ENCODE peak calls at places on chromosomes 7 and 10, in ten cellular contexts. R is brain microvascular endothelial cell; G is fibroblast of lung; S is colonic mucosa; W is AG04450; D is CD8-positive, alpha-beta T cell; A is tibial artery; C is cardiac muscle cell; I is GM23338; E is ovary. H is an unnamed sample.

GRCh38 chr7:45720989-45721388 is 146.8 kb downstream of the ADCY1 start:
- DNase-seq in E (no peak), C (no peak), W (no peak), A (no peak), R (no peak), G (no peak), I (no peak), D (no peak), S (no peak), H (no peak)

GRCh38 chr10:102701272-102701671 is 12.9 kb downstream of the ARL3 start:
- DNase-seq in E (no peak), R (no peak), W (no peak), A (no peak), S (no peak), C (no peak), D (no peak), G (no peak), I (no peak), H (no peak)

GRCh38 chr7:98212532-98213041 is 1.3 kb downstream of the BHLHA15 start:
- DNase-seq in A (peak), E (peak), C (no peak), R (no peak), G (no peak), W (no peak), D (no peak), S (no peak), I (no peak), H (peak)

GRCh38 chr7:47327306-47327697 is 254.6 kb downstream of the TNS3 start:
- DNase-seq in E (no peak), G (peak), I (no peak), S (no peak), W (no peak), C (no peak), R (peak), D (no peak), A (no peak), H (no peak)

GRCh38 chr10:121450247-121450646 is 148.0 kb downstream of the FGFR2 start:
- DNase-seq in D (no peak), I (no peak), C (no peak), W (no peak), E (no peak), R (no peak), A (peak), G (no peak), S (no peak), H (no peak)

GRCh38 chr10:109726473-109726872 is 196.8 kb downstream of the XPNPEP1 start:
- DNase-seq in C (no peak), E (no peak), R (no peak), W (no peak), S (no peak), A (no peak), G (no peak), I (no peak), D (no peak), H (no peak)

GRCh38 chr7:151598045-151598444 is 78.3 kb upstream of the RHEB start:
- DNase-seq in G (peak), R (peak), D (no peak), E (no peak), I (no peak), A (no peak), C (no peak), W (peak), S (no peak), H (no peak)

GRCh38 chr7:21468969-21469368 is 41.1 kb downstream of the SP4 start:
- DNase-seq in G (no peak), R (no peak), I (no peak), A (no peak), W (no peak), S (no peak), D (no peak), E (no peak), C (no peak), H (no peak)

GRCh38 chr10:88004451-88004850 is 141.0 kb downstream of the PTEN start:
- DNase-seq in A (no peak), C (no peak), D (no peak), W (no peak), G (peak), S (no peak), E (no peak), I (no peak), R (peak), H (no peak)

GRCh38 chr10:129108994-129109393 is 358.0 kb upstream of the MGMT start:
- DNase-seq in E (no peak), A (no peak), G (no peak), C (no peak), R (no peak), D (no peak), S (no peak), I (no peak), W (no peak), H (no peak)

GRCh38 chr7:77684030-77684429 is 12.2 kb upstream of the RSBN1L start:
- DNase-seq in R (peak), C (peak), S (peak), I (peak), D (no peak), A (peak), E (no peak), W (no peak), G (peak), H (no peak)

GRCh38 chr10:84176351-84176750 is 2.8 kb downstream of the GPR15LG start:
- DNase-seq in C (no peak), I (no peak), W (no peak), D (peak), R (no peak), S (peak), E (no peak), A (no peak), G (no peak), H (no peak)

GRCh38 chr10:74746813-74747212 is 79.6 kb upstream of the KAT6B start:
- DNase-seq in D (no peak), W (no peak), R (no peak), S (no peak), G (no peak), C (no peak), A (no peak), I (no peak), E (no peak), H (no peak)

GRCh38 chr10:8034666-8035640 is 19.5 kb upstream of the GATA3 start:
- DNase-seq in S (no peak), C (peak), W (no peak), G (peak), A (no peak), I (peak), E (no peak), R (no peak), D (no peak), H (no peak)

GRCh38 chr10:71748671-71749191 is 24.6 kb downstream of the VSIR start:
- DNase-seq in S (peak), G (no peak), E (peak), R (no peak), C (no peak), W (no peak), I (no peak), A (peak), D (peak), H (no peak)

GRCh38 chr7:139618482-139619366 is 95.2 kb downstream of the CLEC2L start:
- DNase-seq in G (no peak), W (no peak), C (peak), S (peak), E (peak), I (peak), A (no peak), R (peak), D (peak), H (peak)

GRCh38 chr10:129962092-129962494 is 2.0 kb downstream of the EBF3 start:
- DNase-seq in W (no peak), D (no peak), C (peak), G (no peak), E (no peak), A (peak), I (no peak), S (no peak), R (no peak), H (no peak)

GRCh38 chr10:86289577-86289868 is 77.1 kb downstream of the GRID1 start:
- DNase-seq in C (no peak), I (no peak), W (no peak), E (no peak), S (peak), G (no peak), R (no peak), D (peak), A (peak), H (no peak)

GRCh38 chr7:29087840-29088169 is 58.5 kb downstream of the CPVL start:
- DNase-seq in R (no peak), A (no peak), D (no peak), G (no peak), C (no peak), E (no peak), W (no peak), I (no peak), S (no peak), H (no peak)

GRCh38 chr10:6778992-6779701 is 199.1 kb upstream of the PRKCQ start:
- DNase-seq in D (no peak), I (no peak), R (peak), G (peak), W (peak), E (no peak), S (no peak), A (no peak), C (no peak), H (peak)

GRCh38 chr10:131972474-131973071 is 9.2 kb downstream of the BNIP3 start:
- DNase-seq in E (peak), S (peak), R (peak), W (no peak), G (peak), C (no peak), A (peak), I (no peak), D (peak), H (peak)

GRCh38 chr10:45594276-45595157 is 78.1 kb downstream of the ZFAND4 start:
- DNase-seq in E (peak), D (peak), G (peak), W (peak), S (peak), A (peak), I (peak), R (peak), C (peak), H (peak)

GRCh38 chr10:33859319-33860022 is 525.0 kb upstream of the NRP1 start:
- DNase-seq in I (no peak), E (no peak), S (no peak), G (no peak), D (no peak), R (no peak), C (no peak), W (no peak), A (no peak), H (no peak)

GRCh38 chr7:116715087-116715486 is 43.1 kb downstream of the MET start:
- DNase-seq in E (no peak), C (no peak), I (no peak), D (no peak), R (no peak), G (no peak), A (no peak), W (no peak), S (no peak), H (no peak)

GRCh38 chr7:130142654-130143333 is 62.4 kb downstream of the TMEM209 start:
- DNase-seq in E (no peak), W (no peak), G (no peak), D (no peak), S (no peak), R (no peak), A (no peak), I (no peak), C (no peak), H (no peak)

GRCh38 chr10:95569368-95569767 is 8.2 kb upstream of the SORBS1 start:
- DNase-seq in S (no peak), R (no peak), W (no peak), A (no peak), D (no peak), E (no peak), I (no peak), G (no peak), C (no peak), H (no peak)

GRCh38 chr7:144130730-144131129 is 7.8 kb downstream of the OR2A14 start:
- DNase-seq in S (no peak), W (no peak), E (no peak), I (no peak), C (no peak), A (no peak), D (no peak), G (no peak), R (no peak), H (no peak)

GRCh38 chr7:151794508-151795167 is 82.3 kb downstream of the PRKAG2 start:
- DNase-seq in I (peak), S (no peak), R (peak), W (no peak), E (no peak), C (no peak), G (peak), A (no peak), D (no peak), H (no peak)

GRCh38 chr7:147858421-147858820 is 732.1 kb upstream of the C7orf33 start:
- DNase-seq in G (no peak), S (no peak), R (no peak), C (no peak), D (no peak), I (no peak), E (no peak), W (no peak), A (no peak), H (no peak)

GRCh38 chr10:132743925-132744490 is 41.9 kb downstream of the NKX6-2 start:
- DNase-seq in E (no peak), G (peak), C (no peak), I (no peak), W (no peak), S (no peak), R (peak), A (no peak), D (no peak), H (no peak)

GRCh38 chr10:86231796-86232560 is 134.6 kb downstream of the GRID1 start:
- DNase-seq in G (no peak), C (no peak), W (no peak), R (no peak), D (no peak), A (no peak), I (peak), S (no peak), E (no peak), H (no peak)

GRCh38 chr7:38171558-38172403 is 6.3 kb upstream of the STARD3NL start:
- DNase-seq in D (no peak), E (no peak), W (no peak), R (no peak), G (no peak), S (no peak), C (no peak), I (no peak), A (no peak), H (no peak)

GRCh38 chr10:48456808-48457761 is 147.8 kb downstream of the ARHGAP22 start:
- DNase-seq in D (peak), C (no peak), I (no peak), G (no peak), W (no peak), S (peak), E (peak), A (no peak), R (no peak), H (no peak)

GRCh38 chr7:43522406-43523156 is 60.3 kb upstream of the STK17A start:
- DNase-seq in W (no peak), R (peak), I (no peak), S (no peak), E (no peak), C (no peak), G (peak), A (no peak), D (no peak), H (no peak)

GRCh38 chr10:18737236-18737635 is 78.0 kb downstream of the ARL5B start:
- DNase-seq in S (no peak), W (no peak), C (no peak), E (no peak), R (no peak), I (no peak), D (no peak), A (no peak), G (peak), H (no peak)

GRCh38 chr7:96080021-96080420 is 241.9 kb downstream of the SLC25A13 start:
- DNase-seq in R (no peak), C (no peak), S (no peak), D (no peak), A (no peak), G (no peak), E (no peak), W (no peak), I (no peak), H (no peak)

GRCh38 chr10:128103229-128103714 is 23.0 kb downstream of the MKI67 start:
- DNase-seq in W (no peak), R (no peak), I (no peak), D (peak), A (peak), G (no peak), S (no peak), C (no peak), E (no peak), H (no peak)

GRCh38 chr7:77811895-77812685 is 13.5 kb downstream of the PHTF2 start:
- DNase-seq in R (no peak), A (no peak), I (no peak), C (no peak), W (peak), S (no peak), G (peak), D (no peak), E (no peak), H (no peak)

DNA sequence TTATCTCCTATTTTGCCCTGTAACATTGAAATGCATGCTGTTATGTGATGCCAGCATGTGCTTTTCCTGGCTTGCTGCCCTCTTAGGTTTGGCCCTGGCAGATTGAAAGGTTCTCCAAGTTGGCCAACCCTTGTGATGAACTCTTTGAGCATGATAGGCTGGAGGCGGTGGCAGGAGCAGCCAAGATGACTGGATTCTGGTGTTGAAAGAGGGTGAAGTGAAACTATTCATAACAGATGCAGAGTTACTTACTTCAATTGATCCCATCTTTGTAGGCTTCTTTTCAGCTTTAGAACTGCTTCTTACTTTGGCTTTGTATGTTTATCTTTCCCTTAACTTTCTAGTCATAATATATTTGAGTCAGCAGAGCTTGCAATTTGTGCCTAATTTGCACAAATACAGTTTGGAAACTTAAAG is 57.6 kb downstream of the BICC1 start:
- DNase-seq in W (no peak), C (no peak), R (no peak), E (no peak), S (no peak), A (peak), D (no peak), G (peak), I (no peak), H (no peak)
- H3K27ac ChIP-seq in W (peak), C (no peak), R (no peak), E (no peak), S (no peak), A (peak), D (no peak), G (no peak), I (no peak), H (no peak)

DNA sequence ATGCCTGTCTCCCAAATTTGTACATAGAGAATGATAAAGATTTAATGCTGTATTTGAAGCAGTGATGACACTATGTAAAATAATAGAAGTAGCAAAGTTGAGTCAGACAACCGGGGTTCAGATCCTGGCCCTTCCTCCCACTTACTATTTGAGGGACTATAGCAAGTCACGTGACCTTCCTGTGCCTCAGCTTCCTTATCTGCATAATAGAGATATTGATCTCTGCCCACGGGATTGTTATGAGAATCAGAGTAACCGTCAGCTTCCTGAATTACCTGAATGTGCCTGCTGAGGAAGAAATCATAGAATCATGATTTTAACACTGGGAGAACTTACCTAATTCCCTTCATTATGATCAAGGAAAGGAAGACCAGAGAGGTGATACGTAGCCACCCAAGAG is 26.9 kb downstream of the CASP7 start:
- DNase-seq in W (no peak), I (no peak), A (no peak), S (no peak), D (no peak), C (no peak), G (no peak), R (no peak), E (no peak), H (no peak)
- H3K4me3 ChIP-seq in W (no peak), I (no peak), A (no peak), S (no peak), D (no peak), C (no peak), G (no peak), R (no peak), E (no peak), H (no peak)

GRCh38 chr7:100406767-100407166 is 21.7 kb downstream of the ZCWPW1 start:
- DNase-seq in E (no peak), D (no peak), C (no peak), G (peak), R (peak), A (no peak), S (no peak), W (no peak), I (no peak), H (no peak)
- TF ChIP-seq CTCF in E (no peak), D (no peak), C (peak), G (no peak), R (peak), A (no peak), S (no peak), W (no peak), I (no peak), H (no peak)

GRCh38 chr7:110388451-110388850 is 702.5 kb upstream of the LRRN3 start:
- DNase-seq in R (no peak), I (peak), E (no peak), C (no peak), D (no peak), S (no peak), W (no peak), A (no peak), G (no peak), H (no peak)

GRCh38 chr7:110386006-110386405 is 704.9 kb upstream of the LRRN3 start:
- DNase-seq in C (no peak), D (no peak), S (no peak), E (no peak), R (no peak), W (no peak), G (no peak), A (no peak), I (no peak), H (no peak)

GRCh38 chr7:110386914-110387313 is 704.0 kb upstream of the LRRN3 start:
- DNase-seq in S (no peak), E (no peak), C (peak), G (peak), W (peak), D (no peak), A (no peak), R (peak), I (peak), H (no peak)

GRCh38 chr7:110382736-110383135 is 708.2 kb upstream of the LRRN3 start:
- DNase-seq in I (peak), D (no peak), C (no peak), G (no peak), A (no peak), R (no peak), W (no peak), S (no peak), E (no peak), H (no peak)

GRCh38 chr7:110387689-110388088 is 703.2 kb upstream of the LRRN3 start:
- DNase-seq in D (no peak), A (no peak), I (no peak), C (no peak), R (no peak), S (no peak), E (no peak), G (no peak), W (no peak), H (no peak)
- H3K27ac ChIP-seq in D (no peak), A (no peak), I (no peak), C (no peak), R (no peak), S (no peak), E (no peak), G (no peak), W (no peak), H (no peak)

DNA sequence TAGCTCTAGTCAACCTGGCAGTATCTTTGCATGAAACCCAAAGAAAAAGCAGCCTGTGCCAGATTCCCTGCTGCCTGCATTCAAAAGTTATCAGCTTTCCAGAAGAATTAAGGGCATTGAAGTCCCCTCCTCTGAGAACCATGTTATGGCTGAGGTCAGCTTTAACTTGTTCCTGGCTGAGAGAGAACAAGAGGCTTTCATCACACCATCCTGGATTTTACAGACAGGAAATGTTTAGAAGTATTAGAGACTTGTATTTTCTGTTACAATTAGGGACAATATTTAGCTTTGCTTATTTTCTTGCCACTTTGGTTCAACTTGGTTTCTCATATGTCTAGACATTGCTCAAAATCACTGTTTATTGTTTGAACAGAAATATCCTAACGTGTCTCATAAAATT is 238.8 kb downstream of the ARL4A start:
- DNase-seq in C (peak), D (no peak), R (no peak), E (no peak), G (no peak), A (no peak), I (no peak), W (no peak), S (no peak), H (no peak)
- H3K4me3 ChIP-seq in C (no peak), D (no peak), R (no peak), E (no peak), G (no peak), A (no peak), I (no peak), W (no peak), S (no peak), H (no peak)

DNA sequence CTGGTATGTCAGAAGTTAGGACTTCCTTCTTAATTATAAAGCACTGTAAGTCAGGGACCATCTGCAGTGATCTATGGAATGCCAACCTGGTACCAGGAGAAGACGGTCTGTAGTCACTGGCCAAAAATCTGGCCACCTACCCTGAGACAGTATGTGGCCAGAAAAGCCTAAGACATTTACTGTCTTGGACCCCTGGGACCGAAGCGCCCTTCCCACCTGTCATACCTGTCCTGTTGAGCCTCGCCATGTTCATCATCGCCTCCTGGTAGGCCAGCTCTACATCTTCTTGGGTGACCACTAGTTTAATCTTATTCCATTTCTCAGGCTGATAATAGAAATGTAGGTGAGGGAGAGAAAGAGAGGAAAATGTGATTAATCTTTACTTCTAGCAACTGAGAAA is 20.0 kb downstream of the SEPHS1 start:
- DNase-seq in C (no peak), D (no peak), G (no peak), S (no peak), E (no peak), A (no peak), R (no peak), I (no peak), W (no peak), H (no peak)
- TF ChIP-seq CTCF in C (no peak), D (no peak), G (no peak), S (no peak), E (no peak), A (no peak), R (no peak), I (no peak), W (no peak), H (no peak)